ENCODE peak calls at places on chromosomes 7 and 10, in four cellular contexts. One of them, this sample, is unnamed.

GRCh38 chr10:4068255-4069028 is 283.4 kb upstream of the KLF6 start:
- DNase-seq in K562: no peak
- DNase-seq in GM12878: no peak
- DNase-seq in HepG2: no peak
- DNase-seq in this sample: no peak

GRCh38 chr7:139582671-139583155 is 59.2 kb downstream of the CLEC2L start:
- DNase-seq in K562: no peak
- DNase-seq in GM12878: no peak
- DNase-seq in HepG2: no peak
- DNase-seq in this sample: no peak

GRCh38 chr10:12656518-12657142 is 307.3 kb downstream of the CAMK1D start:
- DNase-seq in HepG2: peak; percentile 37
- DNase-seq in GM12878: no peak
- DNase-seq in K562: peak; percentile 30
- DNase-seq in this sample: peak; percentile 45

GRCh38 chr7:32762321-32762669 is 129.3 kb downstream of the KBTBD2 start:
- DNase-seq in GM12878: no peak
- DNase-seq in K562: no peak
- DNase-seq in HepG2: no peak
- DNase-seq in this sample: no peak

GRCh38 chr7:31935671-31936070 is 134.5 kb downstream of the PDE1C start:
- DNase-seq in HepG2: no peak
- DNase-seq in GM12878: no peak
- DNase-seq in K562: no peak
- DNase-seq in this sample: no peak

GRCh38 chr7:47721670-47722069 is 139.8 kb upstream of the TNS3 start:
- DNase-seq in K562: peak; percentile 9
- DNase-seq in GM12878: no peak
- DNase-seq in HepG2: no peak
- DNase-seq in this sample: no peak

GRCh38 chr7:132394283-132395003 is 181.8 kb downstream of the PLXNA4 start:
- DNase-seq in GM12878: no peak
- DNase-seq in K562: peak; percentile 18
- DNase-seq in HepG2: no peak
- DNase-seq in this sample: no peak

GRCh38 chr7:111098011-111098925 is 7.3 kb downstream of the LRRN3 start:
- DNase-seq in K562: peak; percentile 64
- DNase-seq in GM12878: no peak
- DNase-seq in HepG2: peak; percentile 20
- DNase-seq in this sample: peak; percentile 18

GRCh38 chr7:121960678-121961461 is 87.9 kb downstream of the PTPRZ1 start:
- DNase-seq in K562: no peak
- DNase-seq in HepG2: no peak
- DNase-seq in GM12878: no peak
- DNase-seq in this sample: no peak

GRCh38 chr7:87140271-87140748 is 11.9 kb upstream of the DMTF1 start:
- DNase-seq in GM12878: no peak
- DNase-seq in K562: peak; percentile 93
- DNase-seq in HepG2: peak; percentile 75
- DNase-seq in this sample: no peak

GRCh38 chr10:91634246-91634645 is 1.4 kb upstream of the PPP1R3C start:
- DNase-seq in HepG2: no peak
- DNase-seq in K562: no peak
- DNase-seq in GM12878: no peak
- DNase-seq in this sample: no peak

GRCh38 chr10:84195044-84195830 is 900 bp downstream of the CDHR1 start:
- DNase-seq in K562: no peak
- DNase-seq in HepG2: no peak
- DNase-seq in GM12878: no peak
- DNase-seq in this sample: no peak

GRCh38 chr7:131931368-131931767 is 374.9 kb upstream of the PODXL start:
- DNase-seq in HepG2: no peak
- DNase-seq in GM12878: no peak
- DNase-seq in K562: no peak
- DNase-seq in this sample: no peak

GRCh38 chr7:134444198-134444960 is 14.5 kb downstream of the AKR1B1 start:
- DNase-seq in K562: no peak
- DNase-seq in HepG2: no peak
- DNase-seq in GM12878: no peak
- DNase-seq in this sample: no peak

GRCh38 chr7:82629583-82629982 is 186.0 kb upstream of the CACNA2D1 start:
- DNase-seq in K562: no peak
- DNase-seq in GM12878: no peak
- DNase-seq in HepG2: no peak
- DNase-seq in this sample: no peak

GRCh38 chr7:82623812-82624211 is 180.2 kb upstream of the CACNA2D1 start:
- DNase-seq in HepG2: no peak
- DNase-seq in GM12878: no peak
- DNase-seq in K562: no peak
- DNase-seq in this sample: no peak

GRCh38 chr7:82624965-82625364 is 181.4 kb upstream of the CACNA2D1 start:
- DNase-seq in GM12878: no peak
- DNase-seq in HepG2: no peak
- DNase-seq in K562: no peak
- DNase-seq in this sample: no peak

GRCh38 chr7:82624337-82624736 is 180.8 kb upstream of the CACNA2D1 start:
- DNase-seq in GM12878: no peak
- DNase-seq in HepG2: no peak
- DNase-seq in K562: no peak
- DNase-seq in this sample: no peak

DNA sequence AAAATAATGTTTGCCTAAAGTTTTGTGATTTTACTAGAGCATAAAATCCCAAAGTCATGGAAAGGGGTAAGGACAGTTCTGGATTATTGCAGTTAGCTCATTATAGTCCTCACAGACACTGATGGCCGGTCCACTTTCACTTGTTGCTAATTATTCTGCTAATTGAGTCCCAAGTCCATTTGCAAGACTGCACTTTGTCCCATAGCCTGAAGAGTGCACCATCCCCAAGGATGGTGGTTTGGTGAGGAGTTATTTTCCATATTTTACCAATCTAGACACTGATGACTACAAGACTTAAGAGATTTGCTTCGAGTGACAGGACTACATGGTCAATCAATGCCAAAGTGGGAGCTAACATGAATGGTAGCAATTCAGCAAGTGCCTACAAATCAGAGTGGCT is 181.8 kb upstream of the CACNA2D1 start:
- DNase-seq in HepG2: no peak
- DNase-seq in GM12878: no peak
- DNase-seq in K562: no peak
- DNase-seq in this sample: no peak
- TF ChIP-seq FOXK2 in HepG2: no peak
- TF ChIP-seq FOXK2 in GM12878: no peak
- TF ChIP-seq FOXK2 in K562: no peak
- TF ChIP-seq FOXK2 in this sample: no peak

DNA sequence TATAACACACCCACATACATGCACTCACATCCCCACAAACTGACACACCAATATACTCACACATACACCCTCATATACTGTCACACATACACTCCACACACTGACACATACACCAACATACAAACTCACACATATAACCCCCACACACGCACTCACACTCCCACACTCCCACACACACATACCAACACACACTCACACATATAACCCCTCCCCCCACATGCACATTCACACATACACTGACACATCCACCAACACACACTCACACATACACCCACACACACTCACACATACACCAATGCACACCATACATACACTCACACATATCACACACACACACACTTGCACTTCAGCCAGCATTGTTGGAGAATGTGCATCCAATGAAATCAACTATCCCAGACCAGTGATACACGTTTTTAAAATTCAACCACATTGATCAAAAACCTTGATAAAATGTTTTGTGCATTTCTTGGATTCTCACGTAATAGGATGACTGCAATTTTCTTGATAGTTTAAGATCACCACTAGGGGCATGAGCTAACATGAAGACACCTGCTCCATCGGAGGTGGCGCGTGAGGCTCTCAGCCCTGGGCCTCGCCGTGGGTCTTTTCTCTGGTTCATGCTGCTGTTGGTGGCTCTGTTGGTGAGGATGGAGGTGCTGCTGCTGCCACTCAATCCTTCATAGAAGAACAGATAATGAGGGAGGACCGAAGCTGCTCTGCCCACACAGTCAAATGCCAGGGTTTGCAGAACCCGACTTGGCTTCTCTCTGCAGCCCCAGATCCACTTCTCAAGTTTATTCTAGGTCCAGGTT is 32.1 kb upstream of the CHST15 start:
- DNase-seq in K562: no peak
- DNase-seq in GM12878: no peak
- DNase-seq in HepG2: peak; percentile 25
- DNase-seq in this sample: peak; percentile 67
- TF ChIP-seq FOXK2 in K562: no peak
- TF ChIP-seq FOXK2 in GM12878: no peak
- TF ChIP-seq FOXK2 in HepG2: no peak
- TF ChIP-seq FOXK2 in this sample: no peak

GRCh38 chr7:2143981-2144595 is 88.7 kb downstream of the MAD1L1 start:
- DNase-seq in K562: no peak
- DNase-seq in HepG2: no peak
- DNase-seq in GM12878: no peak
- DNase-seq in this sample: no peak
- TF ChIP-seq FOXK2 in K562: no peak
- TF ChIP-seq FOXK2 in HepG2: no peak
- TF ChIP-seq FOXK2 in GM12878: no peak
- TF ChIP-seq FOXK2 in this sample: no peak

DNA sequence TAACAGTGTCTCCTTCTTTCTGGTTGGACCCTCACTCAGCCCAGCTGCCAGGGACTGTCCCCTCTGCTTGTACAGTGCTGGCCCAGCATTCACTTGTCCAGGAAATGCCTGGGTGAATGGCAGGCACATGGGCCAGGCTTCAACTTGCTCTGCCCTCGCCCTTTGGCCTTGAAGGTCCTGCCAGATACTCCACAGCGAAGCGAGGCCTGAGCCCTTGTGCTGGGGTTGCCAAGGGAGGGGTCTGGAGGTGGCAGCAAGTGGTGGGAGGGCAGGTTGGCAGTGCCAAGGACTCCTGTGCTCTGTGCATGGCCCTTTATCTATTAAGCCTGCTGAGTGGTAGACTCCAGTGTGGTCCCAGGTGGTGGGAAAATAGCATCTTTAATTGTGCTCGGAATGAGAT is 75.7 kb downstream of the CDH23 start:
- DNase-seq in K562: no peak
- DNase-seq in GM12878: no peak
- DNase-seq in HepG2: no peak
- DNase-seq in this sample: no peak
- TF ChIP-seq FOXK2 in K562: no peak
- TF ChIP-seq FOXK2 in GM12878: no peak
- TF ChIP-seq FOXK2 in HepG2: no peak
- TF ChIP-seq FOXK2 in this sample: no peak

DNA sequence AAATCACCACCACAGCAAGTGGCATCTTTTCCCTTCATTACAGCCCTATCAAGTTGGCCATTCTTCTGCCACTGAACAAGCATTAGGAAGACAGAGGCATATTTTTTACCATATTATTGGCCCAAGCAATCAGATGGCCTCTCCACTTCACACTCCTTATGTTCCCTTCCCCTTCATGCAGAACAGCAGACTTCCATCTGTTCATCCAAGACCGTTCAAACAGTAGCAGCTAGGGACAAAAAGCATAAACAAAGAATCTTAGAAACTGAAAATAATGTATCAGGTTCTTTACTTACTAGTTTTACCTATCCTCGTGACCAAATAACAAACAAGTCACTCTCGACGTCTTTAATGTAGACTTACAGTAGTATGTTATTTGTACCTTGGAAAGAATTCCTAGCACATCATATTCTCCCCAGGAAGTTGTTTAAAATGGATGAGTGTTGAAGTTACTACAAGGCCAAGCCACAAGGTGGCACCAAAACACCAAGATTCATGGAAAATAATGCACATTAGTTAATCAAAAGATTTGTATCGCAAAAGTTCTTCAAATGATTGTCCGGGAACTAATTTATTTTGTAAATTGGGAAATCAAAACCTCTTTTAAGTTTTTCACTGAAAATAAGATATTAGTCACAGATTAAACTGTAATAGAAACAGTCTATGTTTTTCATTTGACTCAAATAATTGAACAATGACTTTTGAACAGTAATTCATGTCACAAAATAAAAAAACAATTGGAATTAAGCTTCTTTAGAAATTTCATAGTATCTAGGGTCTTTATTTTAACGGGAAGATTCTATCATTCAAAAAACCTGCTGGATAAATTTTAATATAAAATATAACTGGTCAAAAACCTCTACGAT is 112.1 kb downstream of the VPS41 start:
- DNase-seq in HepG2: peak; percentile 46
- DNase-seq in GM12878: peak; percentile 15
- DNase-seq in K562: peak; percentile 64
- DNase-seq in this sample: peak; percentile 49
- TF ChIP-seq FOXK2 in HepG2: no peak
- TF ChIP-seq FOXK2 in GM12878: no peak
- TF ChIP-seq FOXK2 in K562: no peak
- TF ChIP-seq FOXK2 in this sample: no peak

GRCh38 chr7:114916261-114916892 is 5.5 kb upstream of the MDFIC start:
- DNase-seq in GM12878: peak; percentile 85
- DNase-seq in K562: no peak
- DNase-seq in HepG2: no peak
- DNase-seq in this sample: no peak

GRCh38 chr7:114911411-114911810 is 10.5 kb upstream of the MDFIC start:
- DNase-seq in K562: no peak
- DNase-seq in HepG2: no peak
- DNase-seq in GM12878: no peak
- DNase-seq in this sample: no peak

DNA sequence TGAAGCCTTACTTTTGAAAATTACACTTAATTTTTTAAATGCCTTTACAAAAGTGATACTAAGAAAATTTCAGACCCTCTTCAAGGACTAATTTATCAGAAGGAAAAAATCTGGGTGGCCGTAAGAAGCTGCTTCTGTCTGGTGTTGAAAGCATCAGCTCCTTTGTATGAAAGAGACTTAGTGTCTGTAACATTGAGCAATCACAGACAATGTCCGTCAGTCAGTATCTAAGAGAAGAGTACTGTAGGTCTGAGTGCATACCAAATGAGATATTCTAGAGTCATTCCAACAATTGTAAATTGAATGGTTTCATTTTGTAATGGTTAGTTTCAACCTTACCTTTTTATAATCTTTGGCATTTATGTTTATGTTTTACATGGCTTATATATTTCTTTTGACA is 11.1 kb upstream of the MDFIC start:
- DNase-seq in HepG2: peak; percentile 29
- DNase-seq in K562: no peak
- DNase-seq in GM12878: no peak
- DNase-seq in this sample: no peak
- TF ChIP-seq FOXK2 in HepG2: no peak
- TF ChIP-seq FOXK2 in K562: no peak
- TF ChIP-seq FOXK2 in GM12878: no peak
- TF ChIP-seq FOXK2 in this sample: no peak

GRCh38 chr7:2112261-2113203 is 120.2 kb downstream of the MAD1L1 start:
- DNase-seq in GM12878: no peak
- DNase-seq in K562: no peak
- DNase-seq in HepG2: no peak
- DNase-seq in this sample: no peak
- TF ChIP-seq FOXK2 in GM12878: no peak
- TF ChIP-seq FOXK2 in K562: no peak
- TF ChIP-seq FOXK2 in HepG2: no peak
- TF ChIP-seq FOXK2 in this sample: no peak